ENCODE peak calls at places on chromosomes 5 and 9, in four cellular contexts. C is H9, O is neuronal stem cell, M is mesenchymal stem cell. V is an unnamed sample.

GRCh38 chr5:547086-547924 is 23.1 kb upstream of the SLC9A3 start:
- DNase-seq in M (no peak), C (no peak), O (no peak), V (no peak)

GRCh38 chr9:125126019-125126746 is 17.1 kb downstream of the SCAI start:
- DNase-seq in C (no peak), O (peak; percentile 6), M (peak; percentile 99), V (no peak)

GRCh38 chr9:8558176-8558575 is 758.6 kb upstream of the DMAC1 start:
- DNase-seq in M (peak; percentile 62), O (no peak), C (no peak), V (no peak)

GRCh38 chr9:32350682-32351081 is 33.8 kb upstream of the ACO1 start:
- DNase-seq in C (no peak), O (no peak), M (peak; percentile 13), V (no peak)

GRCh38 chr9:124770359-124771020 is 621 bp downstream of the NR6A1 start:
- DNase-seq in O (no peak), C (no peak), M (no peak), V (no peak)

GRCh38 chr9:127773245-127773644 is 5.2 kb downstream of the SH2D3C start:
- DNase-seq in C (no peak), O (no peak), M (no peak), V (no peak)

GRCh38 chr5:160961030-160961429 is 109.0 kb upstream of the ATP10B start:
- DNase-seq in C (no peak), O (no peak), M (no peak), V (no peak)

GRCh38 chr9:21334603-21334968 is 618 bp downstream of the KLHL9 start:
- DNase-seq in O (peak; percentile 12), M (no peak), C (no peak), V (no peak)

GRCh38 chr5:55927861-55928655 is 66.7 kb downstream of the IL6ST start:
- DNase-seq in M (peak; percentile 30), O (no peak), C (no peak), V (peak; percentile 99)

GRCh38 chr9:71984388-71985069 is 73.1 kb downstream of the C9orf85 start:
- DNase-seq in O (no peak), C (peak; percentile 43), M (peak; percentile 14), V (peak; percentile 88)

GRCh38 chr5:179680780-179681411 is at the start of gene CBY3:
- DNase-seq in C (no peak), M (no peak), O (no peak), V (no peak)

GRCh38 chr5:127934791-127935256 is 148.7 kb upstream of the SLC12A2 start:
- DNase-seq in M (peak; percentile 26), C (peak; percentile 63), O (peak; percentile 24), V (peak; percentile 33)

GRCh38 chr5:94890907-94891306 is 272.4 kb downstream of the SLF1 start:
- DNase-seq in M (no peak), C (no peak), O (no peak), V (no peak)

GRCh38 chr5:135826994-135827671 is 7.3 kb upstream of the SLC25A48 start:
- DNase-seq in O (no peak), C (no peak), M (no peak), V (no peak)

GRCh38 chr9:70043689-70044449 is at the start of gene MAMDC2:
- DNase-seq in O (peak; percentile 62), M (peak; percentile 45), C (peak; percentile 76), V (peak; percentile 37)

GRCh38 chr5:89582768-89583339 is 699.9 kb upstream of the MEF2C start:
- DNase-seq in M (no peak), C (no peak), O (no peak), V (no peak)

GRCh38 chr9:134375011-134375390 is 48.7 kb downstream of the RXRA start:
- DNase-seq in M (peak; percentile 28), O (no peak), C (no peak), V (peak; percentile 66)

GRCh38 chr9:91734371-91734981 is 215.6 kb downstream of the ROR2 start:
- DNase-seq in C (peak; percentile 72), O (peak; percentile 33), M (peak; percentile 57), V (peak; percentile 43)

GRCh38 chr5:172102251-172102870 is 85.7 kb downstream of the STK10 start:
- DNase-seq in O (no peak), C (no peak), M (no peak), V (no peak)

GRCh38 chr5:172104021-172104420 is 84.0 kb downstream of the STK10 start:
- DNase-seq in M (peak; percentile 39), C (peak; percentile 50), O (no peak), V (no peak)

GRCh38 chr5:172104801-172105701 is 83.0 kb downstream of the STK10 start:
- DNase-seq in C (no peak), O (no peak), M (no peak), V (no peak)

GRCh38 chr5:172101547-172102225 is 86.3 kb downstream of the STK10 start:
- DNase-seq in O (no peak), M (no peak), C (no peak), V (no peak)

GRCh38 chr5:172102913-172103629 is 85.0 kb downstream of the STK10 start:
- DNase-seq in M (peak; percentile 96), C (peak; percentile 50), O (peak; percentile 23), V (peak; percentile 95)
- H2BK12ac ChIP-seq in M (peak overlapping the region; percentile 85), C (no peak overlapping the region), O (no peak overlapping the region), V (peak overlapping the region; percentile 10)

DNA sequence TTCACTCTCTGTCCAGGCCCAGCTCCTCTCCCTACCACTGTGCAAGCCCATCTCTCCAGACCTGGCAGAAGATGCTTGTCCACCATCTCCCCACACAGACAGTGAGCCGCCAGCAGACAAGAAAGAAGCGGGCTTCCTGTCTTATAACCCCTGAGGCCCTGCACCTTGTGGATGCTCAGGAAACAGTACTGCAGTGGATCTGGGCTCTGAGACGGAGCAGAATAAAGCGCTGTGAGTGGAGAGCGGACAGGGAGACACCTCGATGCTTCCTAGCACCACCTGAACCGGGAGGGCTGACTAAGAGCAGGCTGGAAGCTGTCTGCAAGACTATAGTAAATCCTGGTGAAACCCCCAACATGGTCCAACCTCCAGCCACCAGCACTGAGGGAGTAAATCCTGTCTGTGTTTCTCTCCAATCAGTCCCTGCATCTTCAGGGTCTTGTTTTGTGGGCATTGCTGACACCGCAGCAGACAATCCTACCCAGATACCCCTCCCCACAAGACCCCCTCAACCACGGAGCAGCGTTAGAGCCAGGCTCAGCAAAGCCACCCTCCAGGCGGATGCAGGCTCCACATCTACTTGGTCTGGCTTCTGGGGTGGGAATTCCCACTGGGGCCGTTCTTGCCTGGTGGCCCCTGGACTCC is 18.7 kb downstream of the ORM2 start:
- DNase-seq in C (no peak), O (no peak), M (no peak), V (no peak)
- H3K4ac ChIP-seq in C (no peak overlapping the region), O (no peak overlapping the region), M (no peak overlapping the region), V (no peak overlapping the region)

GRCh38 chr5:151245820-151246219 is 7.2 kb upstream of the GM2A start:
- DNase-seq in M (no peak), O (no peak), C (no peak), V (no peak)

GRCh38 chr5:151243564-151243963 is 9.4 kb upstream of the GM2A start:
- DNase-seq in O (no peak), C (no peak), M (no peak), V (no peak)

GRCh38 chr5:151243127-151243526 is 9.9 kb upstream of the GM2A start:
- DNase-seq in M (no peak), O (no peak), C (no peak), V (no peak)

GRCh38 chr5:151240891-151241290 is 12.1 kb upstream of the GM2A start:
- DNase-seq in M (no peak), O (no peak), C (no peak), V (no peak)

DNA sequence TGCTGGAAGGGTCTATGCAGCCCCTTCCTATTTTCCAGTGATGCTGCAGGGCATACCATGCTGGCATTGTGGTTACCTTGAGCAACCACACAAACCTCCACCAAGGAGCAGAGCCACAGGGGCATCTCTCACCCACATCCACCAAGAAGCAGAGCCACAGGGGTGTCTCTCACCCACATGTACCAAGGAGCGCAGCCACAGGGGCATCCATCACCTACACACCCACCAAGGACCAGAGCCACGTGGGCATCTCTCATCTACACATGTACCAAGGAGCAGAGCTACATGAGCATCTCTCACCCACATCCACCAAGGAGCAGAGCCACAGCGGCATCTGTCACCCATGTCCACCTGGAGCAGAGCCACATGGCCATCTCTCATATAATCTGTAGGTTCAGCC is 8.8 kb upstream of the GM2A start:
- DNase-seq in O (no peak), M (no peak), C (no peak), V (no peak)
- H2BK12ac ChIP-seq in O (no peak overlapping the region), M (no peak overlapping the region), C (no peak overlapping the region), V (no peak overlapping the region)

GRCh38 chr9:77586591-77586990 is 61.5 kb downstream of the GNA14 start:
- DNase-seq in M (no peak), C (no peak), O (no peak), V (no peak)

GRCh38 chr9:77587036-77587435 is 61.1 kb downstream of the GNA14 start:
- DNase-seq in O (no peak), C (no peak), M (no peak), V (no peak)

GRCh38 chr9:77587851-77588250 is 60.3 kb downstream of the GNA14 start:
- DNase-seq in C (no peak), M (no peak), O (no peak), V (no peak)

GRCh38 chr9:77583366-77583626 is 64.8 kb downstream of the GNA14 start:
- DNase-seq in O (no peak), M (no peak), C (no peak), V (no peak)

GRCh38 chr9:77585335-77585786 is 62.8 kb downstream of the GNA14 start:
- DNase-seq in O (no peak), C (peak; percentile 50), M (no peak), V (no peak)
- H3K4ac ChIP-seq in O (no peak overlapping the region), C (no peak overlapping the region), M (no peak overlapping the region), V (no peak overlapping the region)

DNA sequence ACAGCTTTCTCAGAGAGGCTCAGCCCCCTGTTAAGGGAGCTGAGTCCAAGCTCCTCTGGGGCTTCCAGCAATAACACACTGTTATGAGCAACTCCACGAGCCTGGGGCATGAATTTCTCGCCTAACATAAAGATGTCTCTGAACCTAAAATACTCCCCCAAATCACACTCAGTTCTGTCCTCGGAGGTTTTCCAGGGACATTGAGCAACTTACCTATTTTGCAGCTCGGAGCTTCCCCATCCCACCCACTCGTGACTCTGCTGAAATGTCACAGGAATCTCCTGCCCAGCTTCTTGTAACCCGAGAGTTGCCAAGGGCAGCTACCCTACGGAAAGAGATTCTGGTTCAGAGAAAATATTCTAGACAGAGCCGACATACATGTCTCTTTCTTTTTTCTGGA is 47.1 kb upstream of the SMIM23 start:
- DNase-seq in O (no peak), C (no peak), M (no peak), V (no peak)
- H2BK12ac ChIP-seq in O (no peak overlapping the region), C (no peak overlapping the region), M (no peak overlapping the region), V (no peak overlapping the region)